ENCODE peak calls at places on chromosomes 12 and 14, in eight cellular contexts. R is stimulated activated CD4-positive, alpha-beta T cell treated with anti-CD3 and anti-CD28 coated beads, Interleukin-1b, Interleukin-23, amount 100 ng/mL, for 4 hours; S is nephron progenitor cell; H is activated CD8-positive, alpha-beta T cell treated with anti-CD3 and anti-CD28 coated beads for 36 hours; X is GM23248; A is WTC11; G is sciatic nerve; D is T-helper 17 cell. Y is an unnamed sample.

GRCh38 chr14:100078997-100079561 is 13.9 kb downstream of the EVL start:
- DNase-seq in R (no peak), S (no peak), H (peak; percentile 93), X (peak; percentile 83), A (peak; percentile 56), G (no peak), D (peak; percentile 73), Y (no peak)

GRCh38 chr12:68614772-68615171 is 4.1 kb downstream of the RAP1B start:
- DNase-seq in R (no peak), S (no peak), H (no peak), X (no peak), A (no peak), G (no peak), D (no peak), Y (no peak)

GRCh38 chr12:121222847-121223246 is 12.9 kb downstream of the P2RX4 start:
- DNase-seq in R (no peak), S (no peak), H (peak; percentile 28), X (no peak), A (no peak), G (no peak), D (no peak), Y (no peak)

GRCh38 chr12:48045061-48045846 is 41.0 kb upstream of the COL2A1 start:
- DNase-seq in R (no peak), S (no peak), H (no peak), X (no peak), A (no peak), G (no peak), D (no peak), Y (no peak)

GRCh38 chr12:25723921-25724491 is 170.9 kb upstream of the LMNTD1 start:
- DNase-seq in R (no peak), S (no peak), H (no peak), X (peak; percentile 72), A (no peak), G (no peak), D (no peak), Y (no peak)

GRCh38 chr12:2168808-2169207 is 116.0 kb downstream of the CACNA1C start:
- DNase-seq in R (no peak), S (no peak), H (no peak), X (no peak), A (no peak), G (no peak), D (no peak), Y (no peak)

GRCh38 chr12:108394196-108394595 is 55.1 kb upstream of the CMKLR1 start:
- DNase-seq in R (no peak), S (no peak), H (no peak), X (peak; percentile 43), A (no peak), G (no peak), D (no peak), Y (peak; percentile 93)

GRCh38 chr12:131428086-131428685 is 282.7 kb upstream of the SFSWAP start:
- DNase-seq in R (no peak), S (no peak), H (no peak), X (no peak), A (no peak), G (peak; percentile 26), D (no peak), Y (no peak)

GRCh38 chr12:28742791-28743190 is 406.3 kb upstream of the FAR2 start:
- DNase-seq in R (no peak), S (no peak), H (no peak), X (peak; percentile 74), A (no peak), G (no peak), D (no peak), Y (no peak)

GRCh38 chr12:122125452-122126341 is 47.1 kb downstream of the MLXIP start:
- DNase-seq in R (no peak), S (no peak), H (no peak), X (no peak), A (no peak), G (no peak), D (no peak), Y (no peak)

GRCh38 chr14:50364792-50365191 is 31.9 kb downstream of the CDKL1 start:
- DNase-seq in R (no peak), S (no peak), H (no peak), X (no peak), A (no peak), G (no peak), D (no peak), Y (no peak)

GRCh38 chr12:13099066-13099909 is 4.2 kb downstream of the GSG1 start:
- DNase-seq in R (no peak), S (no peak), H (peak; percentile 17), X (peak; percentile 73), A (no peak), G (peak; percentile 64), D (no peak), Y (no peak)

GRCh38 chr12:86712425-86712843 is 456.2 kb upstream of the MGAT4C start:
- DNase-seq in R (no peak), S (no peak), H (no peak), X (peak; percentile 97), A (no peak), G (no peak), D (no peak), Y (no peak)

Y was measured in NCI-H524 treated with DMSO at 0.1 percent for 48 hours.